ENCODE peak calls at places on chromosomes 7 and 10, in seven cellular contexts. One of them, this sample, is unnamed.
A peak's percentile ranks its signal among the peaks of the same experiment; 100 is the strongest.

GRCh38 chr10:118979661-118980060 is 49.9 kb upstream of the NANOS1 start:
- DNase-seq in EH: no peak
- DNase-seq in B cell: no peak
- DNase-seq in stimulated activated CD4-positive, alpha-beta T cell treated with anti-CD3 and anti-CD28 coated beads, Interleukin-4, amount 100 ng/mL, for 1 hour: no peak
- DNase-seq in T follicular helper cell: no peak
- DNase-seq in C1 segment of cervical spinal cord: no peak
- DNase-seq in activated CD8-positive, alpha-beta memory T cell treated with anti-CD3 and anti-CD28 coated beads for 48 hours: no peak
- DNase-seq in this sample: no peak

GRCh38 chr7:129438839-129439640 is 4.8 kb downstream of the STRIP2 start:
- DNase-seq in B cell: no peak
- DNase-seq in T follicular helper cell: no peak
- DNase-seq in activated CD8-positive, alpha-beta memory T cell treated with anti-CD3 and anti-CD28 coated beads for 48 hours: peak; percentile 19
- DNase-seq in C1 segment of cervical spinal cord: no peak
- DNase-seq in EH: peak; percentile 58
- DNase-seq in stimulated activated CD4-positive, alpha-beta T cell treated with anti-CD3 and anti-CD28 coated beads, Interleukin-4, amount 100 ng/mL, for 1 hour: peak; percentile 56
- DNase-seq in this sample: no peak

GRCh38 chr7:105352018-105352612 is 36.6 kb downstream of the SRPK2 start:
- DNase-seq in activated CD8-positive, alpha-beta memory T cell treated with anti-CD3 and anti-CD28 coated beads for 48 hours: no peak
- DNase-seq in T follicular helper cell: peak; percentile 40
- DNase-seq in C1 segment of cervical spinal cord: peak; percentile 40
- DNase-seq in B cell: peak; percentile 88
- DNase-seq in stimulated activated CD4-positive, alpha-beta T cell treated with anti-CD3 and anti-CD28 coated beads, Interleukin-4, amount 100 ng/mL, for 1 hour: peak; percentile 15
- DNase-seq in EH: peak; percentile 95
- DNase-seq in this sample: peak; percentile 98

GRCh38 chr7:121195859-121196588 is 132.8 kb upstream of the WNT16 start:
- DNase-seq in C1 segment of cervical spinal cord: no peak
- DNase-seq in activated CD8-positive, alpha-beta memory T cell treated with anti-CD3 and anti-CD28 coated beads for 48 hours: no peak
- DNase-seq in stimulated activated CD4-positive, alpha-beta T cell treated with anti-CD3 and anti-CD28 coated beads, Interleukin-4, amount 100 ng/mL, for 1 hour: no peak
- DNase-seq in T follicular helper cell: no peak
- DNase-seq in EH: peak; percentile 74
- DNase-seq in B cell: no peak
- DNase-seq in this sample: peak; percentile 9

GRCh38 chr10:78502208-78502943 is 468.7 kb downstream of the RPS24 start:
- DNase-seq in stimulated activated CD4-positive, alpha-beta T cell treated with anti-CD3 and anti-CD28 coated beads, Interleukin-4, amount 100 ng/mL, for 1 hour: no peak
- DNase-seq in EH: peak; percentile 76
- DNase-seq in T follicular helper cell: no peak
- DNase-seq in B cell: no peak
- DNase-seq in activated CD8-positive, alpha-beta memory T cell treated with anti-CD3 and anti-CD28 coated beads for 48 hours: no peak
- DNase-seq in C1 segment of cervical spinal cord: no peak
- DNase-seq in this sample: no peak

GRCh38 chr10:79081353-79082034 is 12.7 kb downstream of the ZMIZ1 start:
- DNase-seq in EH: peak; percentile 94
- DNase-seq in T follicular helper cell: no peak
- DNase-seq in activated CD8-positive, alpha-beta memory T cell treated with anti-CD3 and anti-CD28 coated beads for 48 hours: no peak
- DNase-seq in stimulated activated CD4-positive, alpha-beta T cell treated with anti-CD3 and anti-CD28 coated beads, Interleukin-4, amount 100 ng/mL, for 1 hour: no peak
- DNase-seq in C1 segment of cervical spinal cord: no peak
- DNase-seq in B cell: no peak
- DNase-seq in this sample: peak; percentile 93

GRCh38 chr10:102202386-102202785 is 23.7 kb upstream of the ELOVL3 start:
- DNase-seq in T follicular helper cell: no peak
- DNase-seq in EH: no peak
- DNase-seq in C1 segment of cervical spinal cord: no peak
- DNase-seq in B cell: no peak
- DNase-seq in stimulated activated CD4-positive, alpha-beta T cell treated with anti-CD3 and anti-CD28 coated beads, Interleukin-4, amount 100 ng/mL, for 1 hour: no peak
- DNase-seq in activated CD8-positive, alpha-beta memory T cell treated with anti-CD3 and anti-CD28 coated beads for 48 hours: no peak
- DNase-seq in this sample: no peak

GRCh38 chr10:1734288-1734687 is 3.0 kb downstream of the ADARB2 start:
- DNase-seq in stimulated activated CD4-positive, alpha-beta T cell treated with anti-CD3 and anti-CD28 coated beads, Interleukin-4, amount 100 ng/mL, for 1 hour: no peak
- DNase-seq in B cell: no peak
- DNase-seq in activated CD8-positive, alpha-beta memory T cell treated with anti-CD3 and anti-CD28 coated beads for 48 hours: no peak
- DNase-seq in T follicular helper cell: no peak
- DNase-seq in C1 segment of cervical spinal cord: no peak
- DNase-seq in EH: no peak
- DNase-seq in this sample: no peak

GRCh38 chr10:94344522-94345122 is 18.1 kb downstream of the NOC3L start:
- DNase-seq in activated CD8-positive, alpha-beta memory T cell treated with anti-CD3 and anti-CD28 coated beads for 48 hours: no peak
- DNase-seq in EH: no peak
- DNase-seq in T follicular helper cell: no peak
- DNase-seq in stimulated activated CD4-positive, alpha-beta T cell treated with anti-CD3 and anti-CD28 coated beads, Interleukin-4, amount 100 ng/mL, for 1 hour: no peak
- DNase-seq in B cell: no peak
- DNase-seq in C1 segment of cervical spinal cord: no peak
- DNase-seq in this sample: no peak

GRCh38 chr7:93178213-93178612 is 30.0 kb upstream of the SAMD9L start:
- DNase-seq in stimulated activated CD4-positive, alpha-beta T cell treated with anti-CD3 and anti-CD28 coated beads, Interleukin-4, amount 100 ng/mL, for 1 hour: no peak
- DNase-seq in EH: peak; percentile 31
- DNase-seq in B cell: no peak
- DNase-seq in activated CD8-positive, alpha-beta memory T cell treated with anti-CD3 and anti-CD28 coated beads for 48 hours: no peak
- DNase-seq in T follicular helper cell: no peak
- DNase-seq in C1 segment of cervical spinal cord: no peak
- DNase-seq in this sample: no peak

GRCh38 chr7:102434039-102434481 is 685 bp downstream of the ORAI2 start:
- DNase-seq in C1 segment of cervical spinal cord: no peak
- DNase-seq in T follicular helper cell: no peak
- DNase-seq in EH: no peak
- DNase-seq in B cell: no peak
- DNase-seq in activated CD8-positive, alpha-beta memory T cell treated with anti-CD3 and anti-CD28 coated beads for 48 hours: no peak
- DNase-seq in stimulated activated CD4-positive, alpha-beta T cell treated with anti-CD3 and anti-CD28 coated beads, Interleukin-4, amount 100 ng/mL, for 1 hour: no peak
- DNase-seq in this sample: no peak

GRCh38 chr7:29622335-29623265 is 59.0 kb downstream of the PRR15 start:
- DNase-seq in B cell: no peak
- DNase-seq in stimulated activated CD4-positive, alpha-beta T cell treated with anti-CD3 and anti-CD28 coated beads, Interleukin-4, amount 100 ng/mL, for 1 hour: no peak
- DNase-seq in C1 segment of cervical spinal cord: no peak
- DNase-seq in activated CD8-positive, alpha-beta memory T cell treated with anti-CD3 and anti-CD28 coated beads for 48 hours: no peak
- DNase-seq in T follicular helper cell: no peak
- DNase-seq in EH: peak; percentile 98
- DNase-seq in this sample: peak; percentile 95

GRCh38 chr7:123034106-123034505 is 38.6 kb upstream of the TAS2R16 start:
- DNase-seq in activated CD8-positive, alpha-beta memory T cell treated with anti-CD3 and anti-CD28 coated beads for 48 hours: no peak
- DNase-seq in C1 segment of cervical spinal cord: no peak
- DNase-seq in stimulated activated CD4-positive, alpha-beta T cell treated with anti-CD3 and anti-CD28 coated beads, Interleukin-4, amount 100 ng/mL, for 1 hour: no peak
- DNase-seq in T follicular helper cell: no peak
- DNase-seq in EH: no peak
- DNase-seq in B cell: no peak
- DNase-seq in this sample: no peak

GRCh38 chr7:130180571-130180971 is 24.6 kb downstream of the TMEM209 start:
- DNase-seq in T follicular helper cell: no peak
- DNase-seq in B cell: no peak
- DNase-seq in C1 segment of cervical spinal cord: no peak
- DNase-seq in stimulated activated CD4-positive, alpha-beta T cell treated with anti-CD3 and anti-CD28 coated beads, Interleukin-4, amount 100 ng/mL, for 1 hour: peak; percentile 26
- DNase-seq in EH: peak; percentile 27
- DNase-seq in activated CD8-positive, alpha-beta memory T cell treated with anti-CD3 and anti-CD28 coated beads for 48 hours: peak; percentile 27
- DNase-seq in this sample: no peak

GRCh38 chr10:31399631-31400030 is 80.6 kb downstream of the ZEB1 start:
- DNase-seq in stimulated activated CD4-positive, alpha-beta T cell treated with anti-CD3 and anti-CD28 coated beads, Interleukin-4, amount 100 ng/mL, for 1 hour: no peak
- DNase-seq in B cell: no peak
- DNase-seq in T follicular helper cell: no peak
- DNase-seq in C1 segment of cervical spinal cord: no peak
- DNase-seq in activated CD8-positive, alpha-beta memory T cell treated with anti-CD3 and anti-CD28 coated beads for 48 hours: no peak
- DNase-seq in EH: peak; percentile 27
- DNase-seq in this sample: peak; percentile 27

GRCh38 chr7:13467111-13467547 is 522.3 kb downstream of the ETV1 start:
- DNase-seq in C1 segment of cervical spinal cord: no peak
- DNase-seq in T follicular helper cell: no peak
- DNase-seq in B cell: no peak
- DNase-seq in activated CD8-positive, alpha-beta memory T cell treated with anti-CD3 and anti-CD28 coated beads for 48 hours: no peak
- DNase-seq in stimulated activated CD4-positive, alpha-beta T cell treated with anti-CD3 and anti-CD28 coated beads, Interleukin-4, amount 100 ng/mL, for 1 hour: no peak
- DNase-seq in EH: no peak
- DNase-seq in this sample: peak; percentile 4

GRCh38 chr10:88385601-88386203 is 197.4 kb downstream of the RNLS start:
- DNase-seq in C1 segment of cervical spinal cord: no peak
- DNase-seq in activated CD8-positive, alpha-beta memory T cell treated with anti-CD3 and anti-CD28 coated beads for 48 hours: no peak
- DNase-seq in T follicular helper cell: peak; percentile 15
- DNase-seq in B cell: peak; percentile 83
- DNase-seq in EH: no peak
- DNase-seq in stimulated activated CD4-positive, alpha-beta T cell treated with anti-CD3 and anti-CD28 coated beads, Interleukin-4, amount 100 ng/mL, for 1 hour: peak; percentile 22
- DNase-seq in this sample: no peak

GRCh38 chr7:70486977-70487376 is 645.0 kb upstream of the GALNT17 start:
- DNase-seq in C1 segment of cervical spinal cord: no peak
- DNase-seq in stimulated activated CD4-positive, alpha-beta T cell treated with anti-CD3 and anti-CD28 coated beads, Interleukin-4, amount 100 ng/mL, for 1 hour: no peak
- DNase-seq in T follicular helper cell: no peak
- DNase-seq in activated CD8-positive, alpha-beta memory T cell treated with anti-CD3 and anti-CD28 coated beads for 48 hours: no peak
- DNase-seq in EH: no peak
- DNase-seq in B cell: no peak
- DNase-seq in this sample: no peak

GRCh38 chr10:21334891-21335696 is 190.4 kb downstream of the SKIDA1 start:
- DNase-seq in EH: peak; percentile 89
- DNase-seq in C1 segment of cervical spinal cord: no peak
- DNase-seq in activated CD8-positive, alpha-beta memory T cell treated with anti-CD3 and anti-CD28 coated beads for 48 hours: no peak
- DNase-seq in B cell: no peak
- DNase-seq in stimulated activated CD4-positive, alpha-beta T cell treated with anti-CD3 and anti-CD28 coated beads, Interleukin-4, amount 100 ng/mL, for 1 hour: no peak
- DNase-seq in T follicular helper cell: no peak
- DNase-seq in this sample: peak; percentile 94

GRCh38 chr7:20191044-20191867 is 25.9 kb downstream of the MACC1 start:
- DNase-seq in stimulated activated CD4-positive, alpha-beta T cell treated with anti-CD3 and anti-CD28 coated beads, Interleukin-4, amount 100 ng/mL, for 1 hour: no peak
- DNase-seq in C1 segment of cervical spinal cord: no peak
- DNase-seq in EH: no peak
- DNase-seq in B cell: no peak
- DNase-seq in activated CD8-positive, alpha-beta memory T cell treated with anti-CD3 and anti-CD28 coated beads for 48 hours: no peak
- DNase-seq in T follicular helper cell: no peak
- DNase-seq in this sample: no peak

GRCh38 chr7:156759579-156760202 is 119.1 kb downstream of the RNF32 start:
- DNase-seq in stimulated activated CD4-positive, alpha-beta T cell treated with anti-CD3 and anti-CD28 coated beads, Interleukin-4, amount 100 ng/mL, for 1 hour: no peak
- DNase-seq in C1 segment of cervical spinal cord: no peak
- DNase-seq in B cell: no peak
- DNase-seq in EH: no peak
- DNase-seq in T follicular helper cell: no peak
- DNase-seq in activated CD8-positive, alpha-beta memory T cell treated with anti-CD3 and anti-CD28 coated beads for 48 hours: no peak
- DNase-seq in this sample: no peak

GRCh38 chr7:41219276-41219675 is 483.6 kb downstream of the INHBA start:
- DNase-seq in T follicular helper cell: no peak
- DNase-seq in stimulated activated CD4-positive, alpha-beta T cell treated with anti-CD3 and anti-CD28 coated beads, Interleukin-4, amount 100 ng/mL, for 1 hour: no peak
- DNase-seq in C1 segment of cervical spinal cord: no peak
- DNase-seq in activated CD8-positive, alpha-beta memory T cell treated with anti-CD3 and anti-CD28 coated beads for 48 hours: no peak
- DNase-seq in EH: peak; percentile 79
- DNase-seq in B cell: no peak
- DNase-seq in this sample: peak; percentile 51

GRCh38 chr10:51342381-51342780 is 268.1 kb downstream of the PRKG1 start:
- DNase-seq in B cell: no peak
- DNase-seq in stimulated activated CD4-positive, alpha-beta T cell treated with anti-CD3 and anti-CD28 coated beads, Interleukin-4, amount 100 ng/mL, for 1 hour: no peak
- DNase-seq in activated CD8-positive, alpha-beta memory T cell treated with anti-CD3 and anti-CD28 coated beads for 48 hours: no peak
- DNase-seq in C1 segment of cervical spinal cord: no peak
- DNase-seq in EH: no peak
- DNase-seq in T follicular helper cell: no peak
- DNase-seq in this sample: no peak

GRCh38 chr7:20240080-20240926 is 23.1 kb upstream of the MACC1 start:
- DNase-seq in activated CD8-positive, alpha-beta memory T cell treated with anti-CD3 and anti-CD28 coated beads for 48 hours: no peak
- DNase-seq in stimulated activated CD4-positive, alpha-beta T cell treated with anti-CD3 and anti-CD28 coated beads, Interleukin-4, amount 100 ng/mL, for 1 hour: no peak
- DNase-seq in T follicular helper cell: no peak
- DNase-seq in EH: no peak
- DNase-seq in B cell: no peak
- DNase-seq in C1 segment of cervical spinal cord: no peak
- DNase-seq in this sample: no peak

GRCh38 chr7:36651404-36651803 is 72.9 kb downstream of the AOAH start:
- DNase-seq in activated CD8-positive, alpha-beta memory T cell treated with anti-CD3 and anti-CD28 coated beads for 48 hours: no peak
- DNase-seq in B cell: no peak
- DNase-seq in T follicular helper cell: no peak
- DNase-seq in stimulated activated CD4-positive, alpha-beta T cell treated with anti-CD3 and anti-CD28 coated beads, Interleukin-4, amount 100 ng/mL, for 1 hour: no peak
- DNase-seq in C1 segment of cervical spinal cord: no peak
- DNase-seq in EH: peak; percentile 81
- DNase-seq in this sample: peak; percentile 73

GRCh38 chr7:7554647-7555575 is 11.8 kb upstream of the MIOS start:
- DNase-seq in C1 segment of cervical spinal cord: no peak
- DNase-seq in B cell: no peak
- DNase-seq in EH: peak; percentile 38
- DNase-seq in T follicular helper cell: no peak
- DNase-seq in activated CD8-positive, alpha-beta memory T cell treated with anti-CD3 and anti-CD28 coated beads for 48 hours: no peak
- DNase-seq in stimulated activated CD4-positive, alpha-beta T cell treated with anti-CD3 and anti-CD28 coated beads, Interleukin-4, amount 100 ng/mL, for 1 hour: no peak
- DNase-seq in this sample: peak; percentile 55

GRCh38 chr10:132133005-132133404 is 53.7 kb upstream of the DPYSL4 start:
- DNase-seq in stimulated activated CD4-positive, alpha-beta T cell treated with anti-CD3 and anti-CD28 coated beads, Interleukin-4, amount 100 ng/mL, for 1 hour: no peak
- DNase-seq in EH: peak; percentile 35
- DNase-seq in C1 segment of cervical spinal cord: peak; percentile 26
- DNase-seq in B cell: peak; percentile 13
- DNase-seq in T follicular helper cell: no peak
- DNase-seq in activated CD8-positive, alpha-beta memory T cell treated with anti-CD3 and anti-CD28 coated beads for 48 hours: no peak
- DNase-seq in this sample: no peak

GRCh38 chr10:83606275-83606674 is 533.0 kb upstream of the GHITM start:
- DNase-seq in B cell: no peak
- DNase-seq in C1 segment of cervical spinal cord: no peak
- DNase-seq in stimulated activated CD4-positive, alpha-beta T cell treated with anti-CD3 and anti-CD28 coated beads, Interleukin-4, amount 100 ng/mL, for 1 hour: no peak
- DNase-seq in T follicular helper cell: no peak
- DNase-seq in EH: peak; percentile 52
- DNase-seq in activated CD8-positive, alpha-beta memory T cell treated with anti-CD3 and anti-CD28 coated beads for 48 hours: no peak
- DNase-seq in this sample: no peak

GRCh38 chr10:79345241-79346011 is 1.8 kb upstream of the PPIF start:
- DNase-seq in EH: no peak
- DNase-seq in activated CD8-positive, alpha-beta memory T cell treated with anti-CD3 and anti-CD28 coated beads for 48 hours: no peak
- DNase-seq in stimulated activated CD4-positive, alpha-beta T cell treated with anti-CD3 and anti-CD28 coated beads, Interleukin-4, amount 100 ng/mL, for 1 hour: no peak
- DNase-seq in C1 segment of cervical spinal cord: no peak
- DNase-seq in T follicular helper cell: no peak
- DNase-seq in B cell: no peak
- DNase-seq in this sample: no peak

GRCh38 chr7:27453702-27454405 is 208.8 kb downstream of the HIBADH start:
- DNase-seq in stimulated activated CD4-positive, alpha-beta T cell treated with anti-CD3 and anti-CD28 coated beads, Interleukin-4, amount 100 ng/mL, for 1 hour: no peak
- DNase-seq in C1 segment of cervical spinal cord: no peak
- DNase-seq in B cell: no peak
- DNase-seq in EH: peak; percentile 80
- DNase-seq in T follicular helper cell: no peak
- DNase-seq in activated CD8-positive, alpha-beta memory T cell treated with anti-CD3 and anti-CD28 coated beads for 48 hours: no peak
- DNase-seq in this sample: peak; percentile 31